ENCODE peak calls at places on chromosomes 16 and 17, in seven cellular contexts. V, W, S, B, T, E and D are unnamed samples.

GRCh38 chr17:72448019-72448418 is 327.2 kb downstream of the SOX9 start:
- DNase-seq in E (no peak), T (no peak), S (no peak), W (no peak), V (no peak), B (no peak), D (no peak)

GRCh38 chr16:56233795-56234566 is 42.7 kb downstream of the GNAO1 start:
- DNase-seq in T (no peak), E (no peak), W (no peak), S (no peak), V (no peak), B (no peak), D (no peak)

GRCh38 chr16:27579086-27579980 is 29.4 kb downstream of the KATNIP start:
- DNase-seq in W (peak; percentile 53), B (no peak), T (no peak), S (no peak), V (no peak), E (peak; percentile 59), D (peak; percentile 8)

GRCh38 chr16:89172171-89172900 is 788 bp downstream of the CDH15 start:
- DNase-seq in B (no peak), V (peak; percentile 72), W (no peak), S (no peak), T (no peak), E (no peak), D (no peak)

GRCh38 chr17:6560496-6560895 is 4.1 kb upstream of the PITPNM3 start:
- DNase-seq in B (no peak), V (no peak), E (no peak), S (no peak), W (no peak), T (no peak), D (no peak)

GRCh38 chr17:82520041-82520910 is 744 bp downstream of the FOXK2 start:
- DNase-seq in V (peak; percentile 86), T (peak; percentile 20), E (no peak), B (no peak), W (peak; percentile 46), S (peak; percentile 83), D (peak; percentile 32)

GRCh38 chr17:77142689-77143088 is 1.9 kb downstream of the SEC14L1 start:
- DNase-seq in V (no peak), B (no peak), T (no peak), S (no peak), E (no peak), W (no peak), D (no peak)

GRCh38 chr17:33126086-33126485 is 134.4 kb downstream of the SPACA3 start:
- DNase-seq in T (no peak), B (no peak), E (no peak), W (no peak), S (no peak), V (no peak), D (no peak)

GRCh38 chr17:67532326-67532871 is 155.3 kb downstream of the PITPNC1 start:
- DNase-seq in V (no peak), T (no peak), E (no peak), S (no peak), W (no peak), B (no peak), D (no peak)

GRCh38 chr17:62916684-62917571 is 49.1 kb upstream of the TANC2 start:
- DNase-seq in V (no peak), B (no peak), T (no peak), E (no peak), S (no peak), W (peak; percentile 39), D (peak; percentile 42)

GRCh38 chr16:11619327-11619851 is 32.7 kb upstream of the LITAF start:
- DNase-seq in W (no peak), T (no peak), V (no peak), E (no peak), B (no peak), S (no peak), D (no peak)

GRCh38 chr16:65032397-65032796 is 89.5 kb downstream of the CDH11 start:
- DNase-seq in S (no peak), B (no peak), E (peak; percentile 27), W (peak; percentile 62), T (no peak), V (no peak), D (no peak)

GRCh38 chr17:36608280-36608679 is 6.9 kb downstream of the MRM1 start:
- DNase-seq in T (no peak), W (no peak), B (no peak), E (no peak), V (no peak), S (no peak), D (no peak)

DNA sequence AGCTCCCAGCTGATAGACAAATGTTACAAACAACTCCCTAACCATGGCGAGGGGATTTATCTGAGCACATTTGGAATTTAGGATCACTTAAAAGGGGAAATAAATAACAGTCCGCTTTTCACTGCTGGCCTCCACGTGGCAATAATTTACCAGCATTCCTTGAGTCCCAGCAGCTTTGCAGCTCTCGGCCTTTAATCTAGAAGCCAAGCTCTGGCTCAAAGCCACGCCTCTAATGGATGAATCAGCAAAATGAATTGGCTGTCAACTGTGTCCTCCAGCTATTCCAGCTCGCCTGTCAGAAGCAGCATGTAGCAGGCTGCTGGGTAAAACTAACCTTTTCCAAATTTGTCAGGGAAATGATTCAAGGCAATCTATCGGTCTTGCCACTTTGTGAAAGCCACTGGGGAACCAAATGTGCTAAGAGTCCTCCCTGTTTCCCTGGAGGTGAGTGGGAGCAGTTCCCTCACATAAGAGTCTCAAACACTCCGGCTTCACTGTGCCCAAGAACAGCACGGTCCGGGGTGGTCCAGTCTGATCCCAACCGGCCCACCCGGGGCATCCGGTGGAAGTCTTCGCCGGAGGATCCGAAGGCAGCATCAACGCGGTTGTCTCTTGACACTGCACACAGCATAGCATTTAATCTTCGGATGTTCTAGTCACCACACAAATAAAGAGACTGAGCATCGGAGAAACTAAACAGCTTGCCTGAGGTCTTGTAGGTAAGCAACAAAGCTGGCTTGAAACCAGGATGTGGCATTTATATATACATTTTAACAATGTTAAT is 143.3 kb downstream of the PARN start:
- DNase-seq in V (no peak), B (no peak), S (no peak), W (peak; percentile 97), T (peak; percentile 87), E (peak; percentile 97), D (peak; percentile 93)
- H3K4me3 ChIP-seq in V (peak overlapping the region; percentile 4), B (no peak overlapping the region), S (no peak overlapping the region), W (peak overlapping the region; percentile 42), T (no peak overlapping the region), E (peak overlapping the region; percentile 67), D (peak overlapping the region; percentile 45)

GRCh38 chr17:38450699-38451029 is 22.4 kb downstream of the ARHGAP23 start:
- DNase-seq in S (no peak), V (no peak), T (no peak), W (no peak), B (no peak), E (no peak), D (no peak)

GRCh38 chr17:38452719-38453118 is 24.5 kb downstream of the ARHGAP23 start:
- DNase-seq in E (no peak), V (no peak), B (no peak), S (peak; percentile 61), W (no peak), T (no peak), D (no peak)

GRCh38 chr17:38453951-38454421 is 25.7 kb downstream of the ARHGAP23 start:
- DNase-seq in E (peak; percentile 59), S (peak; percentile 78), W (peak; percentile 83), T (peak; percentile 57), V (no peak), B (no peak), D (peak; percentile 51)

GRCh38 chr17:38451030-38451839 is 23.0 kb downstream of the ARHGAP23 start:
- DNase-seq in V (no peak), T (peak; percentile 75), B (no peak), E (peak; percentile 89), S (peak; percentile 92), W (peak; percentile 91), D (peak; percentile 92)

GRCh38 chr17:38451840-38452529 is 23.7 kb downstream of the ARHGAP23 start:
- DNase-seq in V (no peak), S (peak; percentile 95), B (no peak), W (peak; percentile 99), E (peak; percentile 94), T (peak; percentile 69), D (peak; percentile 90)
- H3K4me3 ChIP-seq in V (peak overlapping the region; percentile 3), S (peak overlapping the region; percentile 59), B (no peak overlapping the region), W (peak overlapping the region; percentile 56), E (peak overlapping the region; percentile 70), T (no peak overlapping the region), D (peak overlapping the region; percentile 41)

GRCh38 chr17:81347437-81347836 is 47.8 kb upstream of the BAHCC1 start:
- DNase-seq in V (no peak), W (no peak), T (no peak), B (no peak), S (no peak), E (no peak), D (no peak)

GRCh38 chr17:81346908-81347349 is 48.3 kb upstream of the BAHCC1 start:
- DNase-seq in S (no peak), E (no peak), V (no peak), T (no peak), B (no peak), W (no peak), D (no peak)

GRCh38 chr17:81348097-81349055 is 46.9 kb upstream of the BAHCC1 start:
- DNase-seq in S (no peak), V (no peak), T (no peak), E (no peak), B (no peak), W (no peak), D (no peak)

GRCh38 chr17:81345211-81346089 is 49.8 kb upstream of the BAHCC1 start:
- DNase-seq in E (peak; percentile 93), S (peak; percentile 91), T (peak; percentile 89), B (peak; percentile 82), V (peak; percentile 95), W (peak; percentile 97), D (peak; percentile 95)

DNA sequence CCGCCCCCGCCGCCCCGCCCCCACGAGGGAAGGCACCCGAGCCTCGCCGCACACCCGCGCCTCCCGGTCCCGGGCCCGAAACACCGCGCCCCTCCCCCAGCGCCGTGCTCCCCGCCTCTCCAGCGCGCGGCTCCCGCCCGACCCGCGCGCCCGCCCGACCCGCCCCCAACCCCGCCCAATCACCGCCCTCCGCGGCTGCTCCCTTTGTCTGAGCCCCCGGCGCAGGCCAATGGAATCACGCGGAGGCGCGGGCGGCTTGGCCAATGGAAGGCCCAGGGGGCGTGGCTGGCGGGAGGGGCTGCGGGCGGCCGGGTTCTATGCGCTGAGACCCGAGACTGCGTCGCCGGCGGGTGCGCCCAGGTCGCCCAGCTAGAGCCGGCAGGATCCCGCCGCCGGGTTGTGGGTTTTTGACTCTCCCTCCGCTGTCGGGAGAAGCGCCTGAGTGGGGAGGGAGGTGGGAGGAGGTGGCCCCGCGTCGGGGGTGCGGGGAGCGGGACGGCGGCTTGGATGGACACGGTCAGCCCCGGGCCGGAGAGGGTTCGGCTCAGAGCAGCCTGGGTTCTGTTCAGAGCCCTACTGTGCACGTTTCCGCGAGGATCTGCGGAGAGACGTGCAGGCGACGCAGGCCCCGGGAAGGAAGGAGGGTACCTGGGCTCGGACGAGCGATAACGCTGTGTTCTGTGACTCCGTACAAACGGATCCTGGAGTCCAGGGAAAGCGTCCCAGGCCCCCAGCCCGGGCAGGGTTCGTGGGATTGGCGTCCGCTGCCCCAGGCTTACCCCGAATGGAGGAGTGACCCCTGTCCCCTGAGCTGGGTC is 49.0 kb upstream of the BAHCC1 start:
- DNase-seq in B (peak; percentile 98), E (peak; percentile 95), T (peak; percentile 99), V (peak; percentile 98), S (peak; percentile 100), W (peak; percentile 99), D (peak; percentile 95)
- H3K4me3 ChIP-seq in B (peak overlapping the region; percentile 79), E (peak overlapping the region; percentile 67), T (peak overlapping the region; percentile 42), V (peak overlapping the region; percentile 86), S (peak overlapping the region; percentile 71), W (peak overlapping the region; percentile 67), D (peak overlapping the region; percentile 59)

DNA sequence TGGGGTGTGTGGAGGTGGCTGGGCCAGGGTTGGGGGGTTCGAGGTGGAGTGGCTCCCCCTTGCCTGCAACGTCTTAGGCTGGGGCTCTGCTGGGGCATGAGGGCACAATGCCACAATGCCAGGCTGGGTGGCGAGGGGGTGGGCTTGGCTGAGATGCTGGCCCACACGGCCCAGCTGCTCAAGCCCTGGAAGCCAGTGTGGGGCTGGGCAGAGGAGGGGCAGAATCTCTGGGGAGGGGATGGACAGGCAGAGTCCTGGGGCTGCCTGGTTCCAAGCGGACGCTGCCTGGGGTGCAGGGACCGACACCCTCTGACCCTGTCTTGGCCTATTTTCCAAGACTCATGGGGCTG is 37.5 kb upstream of the SSTR5 start:
- DNase-seq in W (no peak), B (no peak), V (no peak), S (no peak), T (no peak), E (no peak), D (no peak)
- H3K4me3 ChIP-seq in W (no peak overlapping the region), B (no peak overlapping the region), V (no peak overlapping the region), S (no peak overlapping the region), T (no peak overlapping the region), E (no peak overlapping the region), D (no peak overlapping the region)